ENCODE peak calls at places on chromosomes 3 and 15, in five cellular contexts. A is ovary, O is trophoblast cell, G is aorta, F is PC-9. C is an unnamed sample.

GRCh38 chr15:48175126-48175525 is 3.0 kb downstream of the MYEF2 start:
- DNase-seq in A (no peak), O (no peak), G (no peak), F (no peak), C (no peak)

GRCh38 chr15:70636540-70637165 is 126.7 kb downstream of the UACA start:
- DNase-seq in A (peak), O (no peak), G (no peak), F (no peak), C (no peak)

GRCh38 chr3:72123908-72124441 is 339.0 kb upstream of the PROK2 start:
- DNase-seq in A (no peak), O (peak), G (no peak), F (peak), C (peak)

GRCh38 chr15:97759363-97759762 is 201.1 kb upstream of the ARRDC4 start:
- DNase-seq in A (no peak), O (no peak), G (no peak), F (no peak), C (no peak)

GRCh38 chr3:98612996-98613517 is 19.6 kb upstream of the CPOX start:
- DNase-seq in A (no peak), O (no peak), G (peak), F (no peak), C (peak)

GRCh38 chr15:31471731-31472430 is 145.2 kb downstream of the KLF13 start:
- DNase-seq in A (no peak), O (peak), G (no peak), F (no peak), C (no peak)

GRCh38 chr3:13385373-13385965 is 34.7 kb downstream of the NUP210 start:
- DNase-seq in A (no peak), O (no peak), G (no peak), F (no peak), C (no peak)

GRCh38 chr3:104297617-104298016 is 1069.1 kb upstream of the ALCAM start:
- DNase-seq in A (no peak), O (no peak), G (no peak), F (no peak), C (no peak)

GRCh38 chr3:31232049-31233040 is 300.4 kb upstream of the STT3B start:
- DNase-seq in A (no peak), O (peak), G (no peak), F (no peak), C (no peak)

DNA sequence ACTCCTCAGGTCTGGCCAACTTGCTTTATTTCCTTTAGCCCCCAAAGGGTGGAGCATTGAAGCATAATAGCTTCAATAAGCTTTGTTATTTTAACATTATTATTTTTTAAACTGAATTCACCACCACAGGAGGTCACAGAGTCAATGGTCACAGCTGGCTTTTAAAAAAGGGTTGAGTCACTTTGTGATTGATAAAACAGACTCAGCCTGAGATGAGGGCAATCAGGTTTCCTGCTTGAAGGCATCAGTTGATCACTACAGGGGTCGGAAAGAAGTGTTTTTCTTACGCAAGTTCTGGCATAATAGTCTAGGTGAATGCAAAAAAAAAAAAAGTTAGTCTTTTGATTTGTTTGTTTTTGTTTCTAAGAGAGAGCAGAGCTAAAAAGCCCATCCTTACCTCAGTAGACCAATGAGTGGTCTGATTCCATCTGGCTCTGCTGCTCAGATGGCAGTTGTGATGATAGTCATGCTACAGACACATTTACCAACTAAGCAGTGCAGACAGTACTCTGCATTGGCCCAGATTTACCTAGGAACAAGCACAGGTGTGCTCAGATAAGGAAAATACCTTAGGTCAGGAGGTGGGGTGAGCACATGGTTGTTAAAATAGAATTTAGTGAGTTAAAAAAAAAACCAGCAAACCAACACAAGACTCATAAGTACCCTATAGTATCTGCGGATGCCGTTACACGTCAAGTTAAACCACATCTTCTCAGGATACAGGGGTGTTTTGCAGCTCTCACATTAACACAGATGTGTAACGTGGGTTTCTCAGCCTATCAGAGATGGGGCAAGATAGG is 22.6 kb downstream of the ZNF80 start:
- DNase-seq in A (no peak), O (no peak), G (no peak), F (no peak), C (no peak)
- H3K4me3 ChIP-seq in A (no peak), O (no peak), G (no peak), F (no peak), C (no peak)

GRCh38 chr15:74127255-74127953 is 3.0 kb upstream of the ISLR2 start:
- DNase-seq in A (peak), O (peak), G (peak), F (peak), C (peak)
- H3K4me3 ChIP-seq in A (peak), O (no peak), G (no peak), F (peak), C (peak)

GRCh38 chr3:149417727-149418126 is 40.3 kb upstream of the TM4SF1 start:
- DNase-seq in A (no peak), O (no peak), G (no peak), F (no peak), C (no peak)
- H3K4me3 ChIP-seq in A (no peak), O (no peak), G (no peak), F (no peak), C (no peak)

DNA sequence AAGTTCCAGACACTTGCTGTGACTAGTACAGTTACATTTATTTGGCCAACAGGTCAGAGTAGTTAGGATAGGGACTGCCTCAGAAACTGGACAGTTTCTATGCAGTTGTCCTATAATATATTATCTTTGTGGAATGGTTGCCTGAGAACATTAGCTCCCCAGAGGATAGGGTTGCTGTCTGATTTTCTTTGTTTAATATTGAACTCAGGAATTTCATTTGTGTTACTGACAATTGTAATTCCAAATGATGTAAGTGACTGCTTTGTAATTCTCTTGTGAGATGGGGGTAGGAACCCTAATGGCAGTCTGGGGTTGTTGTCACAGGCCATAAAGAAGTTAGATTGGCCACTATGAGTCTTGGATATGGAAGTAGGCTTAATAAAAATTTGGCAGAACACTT is 2.2 kb downstream of the NXPE3 start:
- DNase-seq in A (no peak), O (no peak), G (no peak), F (no peak), C (no peak)
- H3K4me3 ChIP-seq in A (no peak), O (no peak), G (no peak), F (no peak), C (no peak)

GRCh38 chr15:100926258-100926657 is 7.1 kb downstream of the LRRK1 start:
- DNase-seq in A (no peak), O (no peak), G (no peak), F (no peak), C (no peak)

GRCh38 chr15:100929641-100930042 is 10.5 kb downstream of the LRRK1 start:
- DNase-seq in A (no peak), O (peak), G (no peak), F (no peak), C (no peak)

GRCh38 chr15:100930306-100930848 is 11.2 kb downstream of the LRRK1 start:
- DNase-seq in A (no peak), O (no peak), G (no peak), F (no peak), C (no peak)

GRCh38 chr15:100926971-100927756 is 8.0 kb downstream of the LRRK1 start:
- DNase-seq in A (no peak), O (no peak), G (no peak), F (no peak), C (no peak)

DNA sequence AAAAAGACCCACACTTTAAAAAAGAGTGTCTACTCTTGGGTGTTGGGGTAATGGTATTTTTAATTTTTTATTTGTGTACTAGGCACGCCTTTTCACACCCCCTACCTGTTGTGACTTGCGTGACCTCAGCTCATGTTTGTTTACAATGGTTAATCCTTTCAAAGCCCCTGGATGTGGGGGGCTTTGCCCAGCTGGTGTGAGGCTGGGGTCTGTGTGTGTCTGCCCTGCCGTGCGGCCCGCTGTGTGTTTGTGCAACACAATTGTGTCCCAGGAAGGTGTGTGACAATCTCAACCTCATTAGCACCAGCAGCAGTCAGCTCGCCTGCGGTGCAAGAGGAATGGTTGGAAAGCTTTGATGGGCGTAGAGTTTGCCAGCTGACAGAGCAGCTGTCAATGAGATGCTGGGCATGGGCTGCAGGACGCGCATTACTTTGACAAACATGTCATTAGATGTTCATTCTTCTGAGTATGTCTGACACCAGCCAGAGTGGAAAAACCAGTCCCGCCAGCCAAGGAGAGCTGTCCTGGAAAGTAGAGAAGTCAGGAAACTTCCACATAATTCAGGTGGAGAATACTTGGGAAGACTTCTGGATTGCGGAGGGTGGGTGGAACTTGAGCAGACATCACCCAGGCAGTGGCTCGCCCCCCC is 9.6 kb downstream of the LRRK1 start:
- DNase-seq in A (no peak), O (peak), G (no peak), F (peak), C (no peak)
- H3K4me3 ChIP-seq in A (no peak), O (no peak), G (no peak), F (no peak), C (no peak)

C was measured in heart right ventricle.